ENCODE peak calls at places on chromosomes 13 and 19, in ten cellular contexts. U is IMR-90, K is lower lobe of right lung, Q is sigmoid colon, J is stomach, T is astrocyte, V is body of pancreas, L is hepatocyte, H is tibial nerve, R is AG04450. N is an unnamed sample.

GRCh38 chr19:47280183-47280797 is 5.6 kb downstream of the INAFM1 start:
- DNase-seq in V (peak), H (no peak), L (peak), T (no peak), J (peak), K (peak), U (no peak), Q (no peak), R (no peak), N (no peak)

GRCh38 chr19:19499272-19499995 is 15.9 kb downstream of the TSSK6 start:
- DNase-seq in T (no peak), J (no peak), R (no peak), K (no peak), L (no peak), V (no peak), Q (no peak), H (no peak), U (no peak), N (no peak)

GRCh38 chr19:30358319-30358718 is 13.9 kb upstream of the ZNF536 start:
- DNase-seq in T (no peak), L (no peak), H (no peak), K (no peak), J (no peak), R (no peak), V (no peak), U (no peak), Q (no peak), N (no peak)

GRCh38 chr13:27523345-27524073 is 73.1 kb upstream of the MTIF3 start:
- DNase-seq in J (no peak), V (no peak), K (no peak), R (no peak), T (no peak), Q (no peak), H (no peak), U (no peak), L (no peak), N (no peak)

GRCh38 chr13:112755331-112755730 is 65.5 kb downstream of the ATP11A start:
- DNase-seq in T (no peak), K (no peak), U (no peak), V (no peak), L (no peak), H (no peak), J (no peak), R (no peak), Q (no peak), N (no peak)

GRCh38 chr19:38727868-38728660 is 16.2 kb downstream of the CAPN12 start:
- DNase-seq in K (no peak), T (no peak), U (no peak), V (peak), L (peak), Q (no peak), J (no peak), H (no peak), R (no peak), N (peak)

GRCh38 chr19:30112666-30113065 is 170.6 kb downstream of the URI1 start:
- DNase-seq in R (no peak), L (no peak), U (no peak), V (no peak), K (no peak), H (no peak), T (no peak), J (no peak), Q (no peak), N (no peak)

GRCh38 chr13:68584776-68585175 is 1354.6 kb upstream of the PCDH9 start:
- DNase-seq in U (no peak), H (no peak), K (no peak), J (no peak), Q (no peak), V (no peak), L (no peak), T (no peak), R (no peak), N (no peak)

GRCh38 chr19:8065489-8066261 is 13.1 kb downstream of the CCL25 start:
- DNase-seq in R (no peak), K (no peak), U (no peak), J (no peak), L (no peak), T (no peak), H (no peak), V (no peak), Q (no peak), N (no peak)

GRCh38 chr19:51514866-51515481 is 13.4 kb upstream of the SIGLEC12 start:
- DNase-seq in K (no peak), H (no peak), T (peak), L (peak), U (peak), R (peak), J (no peak), V (no peak), Q (no peak), N (no peak)

GRCh38 chr19:37981785-37982475 is 74.9 kb downstream of the SIPA1L3 start:
- DNase-seq in K (no peak), T (peak), U (peak), L (peak), Q (no peak), V (peak), R (peak), H (no peak), J (peak), N (no peak)

GRCh38 chr19:1882786-1883692 is 2.3 kb downstream of the ABHD17A start:
- DNase-seq in J (no peak), R (no peak), U (no peak), H (no peak), V (no peak), L (no peak), T (no peak), Q (no peak), K (no peak), N (no peak)

GRCh38 chr19:48907671-48908070 is 7.6 kb downstream of the NUCB1 start:
- DNase-seq in K (peak), Q (no peak), V (no peak), J (no peak), H (no peak), L (peak), R (no peak), U (no peak), T (no peak), N (peak)

GRCh38 chr19:10182847-10183246 is 11.9 kb downstream of the DNMT1 start:
- DNase-seq in Q (no peak), V (no peak), R (no peak), U (no peak), J (no peak), H (no peak), K (no peak), L (no peak), T (no peak), N (no peak)

GRCh38 chr13:102881819-102882686 is 36.2 kb downstream of the ERCC5 start:
- DNase-seq in T (no peak), U (no peak), J (no peak), K (no peak), H (no peak), R (no peak), Q (no peak), L (no peak), V (no peak), N (no peak)

GRCh38 chr19:27971071-27971470 is 1241.9 kb downstream of the UQCRFS1 start:
- DNase-seq in U (no peak), V (no peak), K (no peak), Q (no peak), H (no peak), J (no peak), L (peak), T (peak), R (no peak), N (no peak)

GRCh38 chr19:27906081-27906480 is 1306.9 kb downstream of the UQCRFS1 start:
- DNase-seq in U (no peak), V (no peak), J (no peak), K (no peak), T (no peak), Q (no peak), H (no peak), R (no peak), L (no peak), N (no peak)

GRCh38 chr19:4909172-4909896 is at the start of gene UHRF1:
- DNase-seq in Q (no peak), K (no peak), J (no peak), L (peak), T (no peak), V (no peak), H (no peak), U (no peak), R (no peak), N (peak)

GRCh38 chr19:16522559-16523377 is 19.5 kb downstream of the CHERP start:
- DNase-seq in J (no peak), R (no peak), V (no peak), T (no peak), K (no peak), U (no peak), H (no peak), L (no peak), Q (no peak), N (no peak)

GRCh38 chr13:26423634-26424033 is 133.8 kb upstream of the WASF3 start:
- DNase-seq in R (no peak), V (peak), J (no peak), T (peak), L (peak), K (no peak), H (no peak), U (peak), Q (peak), N (no peak)

GRCh38 chr13:50382511-50382910 is 367.3 kb downstream of the KCNRG start:
- DNase-seq in R (no peak), L (no peak), U (no peak), T (no peak), K (no peak), H (no peak), V (no peak), J (no peak), Q (no peak), N (no peak)

GRCh38 chr19:5394907-5395505 is 54.4 kb upstream of the PTPRS start:
- DNase-seq in U (no peak), R (no peak), V (no peak), J (no peak), K (no peak), T (no peak), H (no peak), Q (no peak), L (no peak), N (no peak)

GRCh38 chr13:95245072-95245471 is 56.2 kb downstream of the ABCC4 start:
- DNase-seq in Q (no peak), L (no peak), K (no peak), T (no peak), U (no peak), J (no peak), R (no peak), H (no peak), V (no peak), N (no peak)

GRCh38 chr13:74732736-74733135 is 598.5 kb upstream of the KLF12 start:
- DNase-seq in Q (no peak), H (no peak), L (no peak), R (no peak), U (no peak), K (no peak), V (no peak), T (no peak), J (no peak), N (no peak)

GRCh38 chr13:37735293-37735692 is 134.3 kb downstream of the TRPC4 start:
- DNase-seq in L (no peak), U (no peak), V (no peak), T (no peak), R (no peak), H (no peak), Q (no peak), K (no peak), J (no peak), N (no peak)

GRCh38 chr13:37729876-37730275 is 131.3 kb upstream of the POSTN start:
- DNase-seq in V (no peak), R (no peak), Q (no peak), T (no peak), K (no peak), H (no peak), L (no peak), U (no peak), J (no peak), N (no peak)
- TF ChIP-seq CTCF in V (no peak), R (no peak), Q (no peak), T (no peak), K (no peak), H (no peak), L (no peak), U (no peak), J (no peak), N (no peak)

DNA sequence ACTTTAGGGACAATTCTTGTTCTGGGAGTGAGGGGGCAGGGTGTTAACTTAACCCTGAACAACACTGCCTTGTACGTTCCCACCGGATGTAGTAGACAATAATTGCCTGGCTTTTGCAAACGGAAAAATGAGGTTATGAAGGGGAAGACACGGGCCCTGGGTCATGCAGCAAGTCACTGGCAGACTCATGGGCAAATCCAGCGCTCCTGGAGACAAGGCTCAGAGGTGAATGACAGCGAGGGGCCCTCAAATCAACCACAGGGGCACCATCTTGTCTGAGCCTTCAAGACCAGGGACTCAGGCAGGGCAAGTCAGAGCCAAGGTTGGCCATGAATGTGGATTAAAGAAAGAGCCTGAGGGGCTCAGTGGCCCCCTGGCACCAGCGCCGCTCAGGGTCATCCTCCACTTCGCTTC is 2.8 kb downstream of the RASA3 start:
- DNase-seq in V (no peak), J (no peak), U (no peak), L (no peak), K (no peak), T (no peak), Q (peak), H (no peak), R (no peak), N (no peak)
- H3K27ac ChIP-seq in V (peak), J (peak), U (peak), L (peak), K (peak), T (peak), Q (peak), H (peak), R (peak), N (peak)

DNA sequence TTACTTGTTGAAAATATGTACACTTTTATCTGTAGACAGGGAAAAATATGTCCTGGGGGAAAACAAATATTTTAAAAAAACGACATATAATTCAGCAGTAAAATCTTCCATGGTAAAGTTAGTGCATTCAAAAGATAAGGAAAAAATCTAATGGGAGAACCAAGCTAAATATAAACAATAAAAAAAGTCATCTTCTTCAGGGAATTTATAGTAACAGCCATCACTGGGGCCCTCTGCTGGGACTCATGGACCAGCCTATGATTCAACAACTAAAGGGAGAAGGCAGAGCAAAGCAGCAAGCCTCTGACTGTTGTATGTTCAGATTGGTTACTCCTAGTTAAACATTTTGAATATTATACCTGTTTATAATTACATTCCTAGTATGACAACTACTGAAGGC is 93.0 kb downstream of the ITGBL1 start:
- DNase-seq in T (no peak), K (no peak), Q (no peak), H (no peak), R (no peak), U (peak), V (no peak), L (no peak), J (no peak), N (no peak)
- TF ChIP-seq CTCF in T (peak), K (no peak), Q (no peak), H (no peak), R (no peak), U (peak), V (no peak), L (no peak), J (no peak), N (no peak)

DNA sequence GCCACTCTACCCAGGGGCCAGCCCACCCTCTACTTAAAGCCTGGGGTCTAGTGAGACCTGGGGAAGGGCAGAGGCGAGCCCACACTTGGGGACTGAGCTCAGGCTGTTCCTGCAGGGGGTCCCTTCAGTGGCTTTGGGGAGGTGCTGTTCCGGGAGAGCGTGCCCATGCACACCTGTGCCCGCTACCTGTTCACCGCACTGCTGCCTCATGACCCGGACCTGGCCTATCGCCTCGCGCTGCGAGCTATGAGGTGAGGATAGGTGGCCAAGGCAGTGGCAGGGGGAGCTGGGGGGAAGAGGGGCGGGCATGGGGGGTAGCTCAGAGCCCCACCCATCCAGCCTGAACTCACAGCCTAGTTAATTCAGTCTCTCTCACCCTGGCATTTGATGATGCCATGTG is 24.0 kb downstream of the ZSWIM4 start:
- DNase-seq in Q (no peak), H (no peak), R (no peak), K (no peak), L (no peak), T (no peak), V (no peak), U (no peak), J (no peak), N (peak)
- H3K27ac ChIP-seq in Q (no peak), H (no peak), R (no peak), K (no peak), L (no peak), T (no peak), V (no peak), U (no peak), J (no peak), N (no peak)

GRCh38 chr19:40598918-40599307 is 2.3 kb upstream of the LTBP4 start:
- DNase-seq in J (no peak), V (no peak), Q (no peak), T (no peak), H (no peak), K (no peak), L (no peak), R (no peak), U (no peak), N (no peak)

GRCh38 chr19:40603071-40603718 is 2.0 kb downstream of the LTBP4 start:
- DNase-seq in J (no peak), Q (no peak), K (no peak), V (no peak), H (no peak), U (peak), T (peak), R (no peak), L (peak), N (no peak)

GRCh38 chr19:40599331-40600085 is 1.7 kb upstream of the LTBP4 start:
- DNase-seq in R (no peak), T (no peak), Q (no peak), V (no peak), L (no peak), H (no peak), K (no peak), U (no peak), J (no peak), N (no peak)

GRCh38 chr19:40600086-40600917 is 867 bp upstream of the LTBP4 start:
- DNase-seq in R (no peak), L (no peak), U (no peak), V (no peak), T (no peak), Q (peak), K (no peak), J (no peak), H (no peak), N (no peak)

DNA sequence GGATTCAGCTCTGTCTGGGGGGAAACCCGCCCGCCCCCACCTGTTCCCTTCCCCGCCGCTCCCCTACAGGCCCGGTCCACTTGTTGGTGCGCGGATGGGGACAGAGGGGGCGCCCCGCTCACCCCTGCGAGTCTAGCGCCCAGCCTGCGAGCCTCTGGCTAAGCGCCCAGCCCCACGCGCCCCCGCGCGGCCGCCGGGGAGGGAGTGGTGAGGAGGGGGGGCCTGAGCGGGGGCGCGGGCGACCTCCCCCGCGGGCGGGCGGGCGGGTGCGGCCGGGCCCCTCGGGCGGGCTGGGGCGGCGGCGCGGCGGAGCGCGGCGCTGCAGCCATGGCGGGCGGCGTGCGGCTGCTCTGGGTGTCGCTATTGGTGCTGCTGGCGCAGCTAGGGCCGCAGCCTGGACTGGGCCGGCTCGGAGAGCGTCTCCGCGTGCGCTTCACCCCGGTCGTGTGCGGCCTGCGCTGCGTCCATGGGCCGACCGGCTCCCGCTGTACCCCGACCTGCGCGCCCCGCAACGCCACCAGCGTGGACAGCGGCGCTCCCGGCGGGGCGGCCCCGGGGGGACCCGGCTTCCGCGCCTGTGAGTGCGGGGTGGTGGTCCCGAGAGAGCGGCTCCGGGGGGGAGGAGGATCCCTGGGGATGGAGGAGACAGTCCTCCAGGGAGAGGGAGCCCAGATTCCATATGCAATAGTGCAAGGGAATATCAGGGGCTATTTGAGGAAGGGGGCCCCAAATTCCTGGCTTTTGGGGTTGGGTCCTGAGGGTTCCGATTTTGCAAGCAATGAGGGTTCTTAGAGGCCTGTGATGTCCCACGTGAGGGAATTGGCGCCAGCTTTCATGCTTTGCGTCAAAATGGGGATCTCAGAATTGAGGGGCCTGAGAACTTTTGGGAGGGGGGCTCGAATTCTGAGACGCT is at the start of gene LTBP4:
- DNase-seq in U (no peak), K (no peak), V (peak), J (no peak), T (no peak), L (peak), Q (peak), R (no peak), H (no peak), N (peak)
- TF ChIP-seq CTCF in U (peak), K (peak), V (no peak), J (no peak), T (no peak), L (peak), Q (no peak), R (peak), H (no peak), N (no peak)

GRCh38 chr13:75796825-75797224 is 160.7 kb downstream of the LMO7 start:
- DNase-seq in Q (no peak), J (no peak), L (no peak), U (no peak), R (no peak), T (no peak), V (no peak), H (no peak), K (no peak), N (no peak)

GRCh38 chr13:75798353-75799245 is 162.5 kb downstream of the LMO7 start:
- DNase-seq in V (no peak), R (no peak), T (peak), U (peak), J (no peak), Q (no peak), L (peak), H (no peak), K (no peak), N (no peak)

GRCh38 chr13:75795274-75795673 is 159.1 kb downstream of the LMO7 start:
- DNase-seq in L (no peak), K (no peak), T (no peak), H (no peak), J (no peak), U (no peak), V (no peak), R (no peak), Q (no peak), N (no peak)

GRCh38 chr13:75797256-75797655 is 161.1 kb downstream of the LMO7 start:
- DNase-seq in R (no peak), K (no peak), H (no peak), V (no peak), L (no peak), U (no peak), Q (no peak), T (no peak), J (no peak), N (no peak)

GRCh38 chr13:75797719-75798118 is 161.6 kb downstream of the LMO7 start:
- DNase-seq in Q (no peak), T (no peak), V (no peak), R (no peak), L (no peak), H (no peak), K (no peak), J (no peak), U (no peak), N (no peak)
- H3K27ac ChIP-seq in Q (no peak), T (peak), V (peak), R (no peak), L (peak), H (no peak), K (no peak), J (no peak), U (no peak), N (no peak)

GRCh38 chr13:45715351-45715750 is 13.2 kb downstream of the CBY2 start:
- DNase-seq in U (no peak), J (no peak), L (no peak), T (no peak), H (no peak), V (no peak), Q (no peak), R (no peak), K (no peak), N (no peak)

GRCh38 chr13:45717324-45717723 is 15.2 kb downstream of the CBY2 start:
- DNase-seq in J (no peak), T (no peak), K (no peak), U (no peak), L (no peak), V (no peak), Q (no peak), R (no peak), H (no peak), N (no peak)

GRCh38 chr13:45718992-45719391 is 16.9 kb downstream of the CBY2 start:
- DNase-seq in L (no peak), T (peak), H (no peak), U (no peak), V (no peak), J (no peak), R (no peak), K (no peak), Q (no peak), N (no peak)

GRCh38 chr13:45721203-45721731 is 19.1 kb downstream of the CBY2 start:
- DNase-seq in U (no peak), T (no peak), J (no peak), H (no peak), L (no peak), Q (no peak), V (no peak), R (no peak), K (no peak), N (no peak)

GRCh38 chr13:45718063-45718462 is 15.9 kb downstream of the CBY2 start:
- DNase-seq in U (peak), K (no peak), R (no peak), L (peak), T (peak), V (no peak), Q (no peak), H (no peak), J (no peak), N (no peak)
- TF ChIP-seq CTCF in U (peak), K (peak), R (peak), L (peak), T (peak), V (peak), Q (no peak), H (no peak), J (no peak), N (peak)